ENCODE peak calls at places on chromosomes 7 and 10, in five cellular contexts. P is stomach, Y is tibial nerve, V is HepG2, M is upper lobe of left lung. T is an unnamed sample.

GRCh38 chr10:78545756-78546155 is 512.1 kb downstream of the RPS24 start:
- DNase-seq in Y (no peak), P (no peak), M (no peak), V (no peak), T (no peak)

GRCh38 chr10:116254422-116255152 is 18.4 kb downstream of the GFRA1 start:
- DNase-seq in Y (no peak), M (no peak), V (no peak), P (no peak), T (no peak)

GRCh38 chr10:17510242-17510908 is 56.0 kb upstream of the ST8SIA6 start:
- DNase-seq in P (no peak), V (no peak), Y (no peak), M (no peak), T (no peak)

GRCh38 chr10:34861293-34862004 is 46.4 kb upstream of the PARD3 start:
- DNase-seq in V (peak; percentile 27), M (no peak), P (peak; percentile 56), Y (peak; percentile 18), T (peak; percentile 64)

GRCh38 chr10:16049775-16050174 is 189.5 kb upstream of the MINDY3 start:
- DNase-seq in M (no peak), V (no peak), Y (no peak), P (no peak), T (no peak)

GRCh38 chr7:25060487-25061055 is 64.5 kb downstream of the CYCS start:
- DNase-seq in V (no peak), P (no peak), Y (no peak), M (peak; percentile 30), T (no peak)

GRCh38 chr7:85673881-85674280 is 487.0 kb upstream of the SEMA3D start:
- DNase-seq in V (no peak), P (no peak), M (no peak), Y (no peak), T (no peak)

GRCh38 chr10:102629661-102630614 is 14.3 kb upstream of the TRIM8 start:
- DNase-seq in P (no peak), V (peak; percentile 60), Y (no peak), M (peak; percentile 77), T (peak; percentile 58)

GRCh38 chr7:128459394-128459878 is 3.8 kb downstream of the HILPDA start:
- DNase-seq in P (peak; percentile 71), V (peak; percentile 53), Y (peak; percentile 80), M (no peak), T (peak; percentile 73)

GRCh38 chr10:124142960-124143359 is 49.6 kb upstream of the CHST15 start:
- DNase-seq in P (no peak), V (no peak), Y (no peak), M (no peak), T (peak; percentile 47)
- H3K27me3 ChIP-seq in P (no peaks in the 10 kb centered on the region), V (peaks cover 45% of the 10 kb centered on the region), Y (no peaks in the 10 kb centered on the region), M (no peaks in the 10 kb centered on the region), T (no peaks in the 10 kb centered on the region)

DNA sequence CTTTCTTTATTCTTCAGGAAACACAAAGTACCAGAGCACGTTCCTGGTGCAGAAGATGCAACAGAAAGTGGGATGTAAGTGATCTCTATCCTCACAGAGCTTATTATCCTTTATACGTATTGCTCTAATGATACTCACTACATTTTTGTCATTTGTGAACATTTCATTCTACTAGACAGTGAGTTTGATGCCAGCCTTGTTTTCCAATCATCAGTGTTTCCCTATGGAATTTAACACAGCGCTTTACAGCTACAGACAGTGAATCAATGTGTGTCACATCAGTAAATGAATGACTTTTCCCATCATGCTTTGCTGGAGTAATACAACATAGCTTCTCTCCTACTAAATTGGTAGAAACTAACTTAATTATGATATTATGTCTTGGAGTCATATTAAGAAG is 175.5 kb downstream of the SDHAF3 start:
- DNase-seq in M (no peak), V (no peak), P (no peak), Y (no peak), T (no peak)
- TF ChIP-seq EP300 in M (no peak), V (no peak), P (no peak), Y (no peak), T (no peak)

GRCh38 chr7:145168879-145169278 is 333.0 kb upstream of the TPK1 start:
- DNase-seq in P (no peak), Y (no peak), V (no peak), M (no peak), T (no peak)

GRCh38 chr7:145168427-145168826 is 332.6 kb upstream of the TPK1 start:
- DNase-seq in V (no peak), Y (no peak), P (no peak), M (no peak), T (no peak)

GRCh38 chr7:145175366-145175765 is 339.5 kb upstream of the TPK1 start:
- DNase-seq in V (no peak), P (no peak), M (no peak), Y (no peak), T (no peak)

DNA sequence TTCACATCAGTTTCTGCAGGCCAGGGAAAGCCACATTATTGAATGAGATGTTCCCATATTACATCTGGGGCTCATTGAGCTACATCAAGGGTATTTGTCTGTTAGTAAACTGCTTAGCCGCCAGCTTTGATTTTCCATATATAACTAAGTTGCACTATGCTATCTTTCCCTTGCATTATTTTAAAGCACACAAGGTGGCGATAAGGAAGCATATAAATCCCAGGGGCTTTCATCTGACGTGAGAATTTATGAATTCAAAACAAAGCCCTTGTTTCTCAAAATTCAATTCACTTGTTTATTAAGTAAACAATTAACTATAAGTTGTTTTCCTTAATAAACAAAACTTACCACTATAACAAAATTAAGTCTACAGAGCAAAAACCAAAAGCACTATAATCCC is 334.1 kb upstream of the TPK1 start:
- DNase-seq in P (no peak), Y (no peak), M (no peak), V (no peak), T (no peak)
- TF ChIP-seq CTCF in P (no peak), Y (no peak), M (no peak), V (no peak), T (no peak)

GRCh38 chr7:27108390-27109127 is 6.1 kb upstream of the HOXA2 start:
- DNase-seq in M (peak; percentile 89), Y (no peak), P (no peak), V (no peak), T (peak; percentile 89)

GRCh38 chr7:27107391-27107900 is 5.0 kb upstream of the HOXA2 start:
- DNase-seq in V (no peak), Y (no peak), M (no peak), P (no peak), T (no peak)

GRCh38 chr7:27106181-27106905 is 3.9 kb upstream of the HOXA2 start:
- DNase-seq in P (no peak), M (peak; percentile 87), V (no peak), Y (no peak), T (peak; percentile 74)

GRCh38 chr7:27106906-27107250 is 4.4 kb upstream of the HOXA2 start:
- DNase-seq in M (no peak), Y (no peak), P (no peak), V (no peak), T (no peak)

GRCh38 chr7:27107901-27108381 is 5.5 kb upstream of the HOXA2 start:
- DNase-seq in V (no peak), Y (no peak), M (peak; percentile 80), P (no peak), T (peak; percentile 71)
- H3K27me3 ChIP-seq in V (no peaks in the 10 kb centered on the region), Y (peaks cover 61% of the 10 kb centered on the region), M (no peaks in the 10 kb centered on the region), P (peaks cover 6% of the 10 kb centered on the region), T (no peaks in the 10 kb centered on the region)

DNA sequence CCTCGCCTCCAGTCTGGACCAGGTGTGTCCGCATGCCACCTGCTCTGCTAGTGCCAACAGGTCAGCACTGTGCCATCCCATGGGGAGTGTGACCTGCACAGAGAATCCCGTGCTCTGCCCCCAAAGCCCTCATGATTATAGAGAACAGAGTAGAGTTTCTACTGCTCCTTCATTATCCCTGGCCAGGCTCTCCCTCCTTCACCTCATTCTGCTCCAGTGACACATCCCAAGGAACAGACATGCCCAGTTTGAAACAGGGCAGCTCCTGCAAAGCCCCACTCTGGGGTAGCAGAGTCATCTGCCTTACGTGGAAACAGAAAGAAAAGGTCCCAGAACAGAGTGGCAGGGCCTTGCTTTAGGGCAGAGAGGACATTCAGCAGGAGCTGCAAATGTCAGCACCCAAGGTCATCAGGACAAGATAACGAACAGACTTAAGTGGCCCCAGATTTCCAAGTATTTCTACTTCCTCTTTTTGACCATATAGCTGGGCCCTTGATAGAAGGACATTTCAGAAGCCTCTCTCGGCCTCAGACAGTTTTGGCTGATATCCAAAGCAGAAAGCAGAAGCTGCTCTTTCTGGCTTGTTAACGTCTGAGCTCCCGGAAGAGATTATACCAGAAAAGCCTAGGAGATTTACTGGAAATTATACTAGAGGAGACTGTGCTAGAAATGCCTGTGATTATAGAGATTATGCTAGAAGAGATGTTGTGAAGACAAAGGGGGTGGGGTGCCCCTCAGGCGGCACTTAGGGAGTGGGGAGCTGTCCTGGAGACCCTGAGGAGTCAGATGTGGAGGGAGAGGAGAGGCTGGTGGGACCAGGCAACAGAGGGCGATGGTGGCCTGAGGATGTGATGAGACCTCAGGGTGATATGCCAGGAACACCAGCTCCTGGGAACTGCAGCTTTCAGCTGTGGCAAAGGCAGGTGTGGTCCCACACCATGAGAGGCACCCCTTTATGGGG is 12.6 kb downstream of the TMEM176B start:
- DNase-seq in V (no peak), M (no peak), P (no peak), Y (peak; percentile 28), T (no peak)
- TF ChIP-seq EP300 in V (no peak), M (no peak), P (no peak), Y (no peak), T (no peak)

DNA sequence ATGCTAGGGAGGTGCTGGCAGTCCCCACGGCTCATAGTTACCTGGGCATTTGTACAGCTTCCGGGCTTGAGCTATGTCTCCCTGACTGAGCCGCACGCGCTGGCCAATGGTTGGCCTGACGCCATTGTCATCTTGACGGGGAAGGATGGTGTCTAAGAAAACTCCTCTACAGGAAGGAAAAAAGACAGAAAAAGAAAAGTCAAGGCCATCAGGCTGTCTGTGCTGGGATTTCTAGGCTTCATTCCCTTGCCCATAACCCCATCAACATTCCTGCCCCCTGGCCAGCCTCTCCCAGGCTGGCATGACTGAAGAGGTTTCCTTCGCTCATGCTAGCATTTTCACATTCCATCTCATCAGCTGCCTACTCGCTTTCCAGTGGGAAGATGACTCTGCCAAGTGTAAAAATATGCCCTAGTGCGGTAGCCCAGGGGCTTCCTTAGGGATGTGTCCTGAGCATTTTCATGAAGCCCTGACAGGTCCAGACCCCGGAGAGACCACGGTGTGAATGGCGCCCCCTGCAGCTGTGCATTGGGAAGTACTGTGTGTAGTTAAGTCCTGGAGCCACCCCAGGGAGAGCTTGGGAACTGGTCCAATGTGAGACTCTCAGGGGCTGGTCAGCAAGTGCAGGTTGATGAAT is 54.5 kb upstream of the OPALIN start:
- DNase-seq in M (no peak), Y (no peak), P (no peak), V (no peak), T (peak; percentile 40)
- TF ChIP-seq CTCF in M (no peak), Y (no peak), P (no peak), V (no peak), T (no peak)